ENCODE peak calls at places on chromosomes 6 and 20, in four cellular contexts. One of them, this sample, is unnamed.

GRCh38 chr6:100176321-100176950 is 182.4 kb upstream of the MCHR2 start:
- DNase-seq in AG04450: peak
- DNase-seq in left ventricle myocardium inferior: no peak
- DNase-seq in anterior cingulate cortex: no peak
- DNase-seq in this sample: no peak

GRCh38 chr6:109093732-109094131 is 914 bp downstream of the SESN1 start:
- DNase-seq in AG04450: no peak
- DNase-seq in left ventricle myocardium inferior: no peak
- DNase-seq in anterior cingulate cortex: no peak
- DNase-seq in this sample: peak

GRCh38 chr6:139751179-139751578 is 376.7 kb upstream of the CITED2 start:
- DNase-seq in AG04450: no peak
- DNase-seq in anterior cingulate cortex: no peak
- DNase-seq in left ventricle myocardium inferior: no peak
- DNase-seq in this sample: no peak

GRCh38 chr6:145814035-145814500 is 527 bp downstream of the FBXO30 start:
- DNase-seq in left ventricle myocardium inferior: peak
- DNase-seq in anterior cingulate cortex: no peak
- DNase-seq in AG04450: no peak
- DNase-seq in this sample: no peak

GRCh38 chr6:48069280-48069679 is 41.7 kb downstream of the PTCHD4 start:
- DNase-seq in left ventricle myocardium inferior: no peak
- DNase-seq in AG04450: no peak
- DNase-seq in anterior cingulate cortex: no peak
- DNase-seq in this sample: no peak

GRCh38 chr6:408599-409102 is 17.1 kb downstream of the IRF4 start:
- DNase-seq in left ventricle myocardium inferior: no peak
- DNase-seq in anterior cingulate cortex: no peak
- DNase-seq in AG04450: no peak
- DNase-seq in this sample: peak

GRCh38 chr6:110971458-110971857 is 10.4 kb upstream of the RPF2 start:
- DNase-seq in AG04450: no peak
- DNase-seq in left ventricle myocardium inferior: no peak
- DNase-seq in anterior cingulate cortex: no peak
- DNase-seq in this sample: no peak

GRCh38 chr6:33190504-33191107 is 1.7 kb downstream of the COL11A2 start:
- DNase-seq in anterior cingulate cortex: no peak
- DNase-seq in left ventricle myocardium inferior: no peak
- DNase-seq in AG04450: no peak
- DNase-seq in this sample: no peak

GRCh38 chr6:170137911-170138910 is 152.7 kb downstream of the DLL1 start:
- DNase-seq in anterior cingulate cortex: no peak
- DNase-seq in AG04450: no peak
- DNase-seq in left ventricle myocardium inferior: no peak
- DNase-seq in this sample: no peak

GRCh38 chr6:147947521-147947920 is 395.1 kb upstream of the SASH1 start:
- DNase-seq in anterior cingulate cortex: no peak
- DNase-seq in AG04450: no peak
- DNase-seq in left ventricle myocardium inferior: no peak
- DNase-seq in this sample: no peak

GRCh38 chr6:37640776-37641395 is 56.8 kb downstream of the MDGA1 start:
- DNase-seq in anterior cingulate cortex: no peak
- DNase-seq in left ventricle myocardium inferior: no peak
- DNase-seq in AG04450: no peak
- DNase-seq in this sample: no peak

GRCh38 chr6:157229219-157229607 is 94.1 kb downstream of the TMEM242 start:
- DNase-seq in left ventricle myocardium inferior: no peak
- DNase-seq in anterior cingulate cortex: no peak
- DNase-seq in AG04450: no peak
- DNase-seq in this sample: no peak

GRCh38 chr6:17640477-17640917 is 40.4 kb downstream of the FAM8A1 start:
- DNase-seq in left ventricle myocardium inferior: no peak
- DNase-seq in anterior cingulate cortex: no peak
- DNase-seq in AG04450: no peak
- DNase-seq in this sample: no peak

GRCh38 chr20:2398453-2398852 is 17.8 kb downstream of the TGM6 start:
- DNase-seq in anterior cingulate cortex: no peak
- DNase-seq in AG04450: no peak
- DNase-seq in left ventricle myocardium inferior: no peak
- DNase-seq in this sample: no peak

GRCh38 chr6:15882345-15882744 is 219.5 kb upstream of the DTNBP1 start:
- DNase-seq in AG04450: no peak
- DNase-seq in anterior cingulate cortex: no peak
- DNase-seq in left ventricle myocardium inferior: no peak
- DNase-seq in this sample: no peak

GRCh38 chr6:170087946-170088348 is 202.9 kb downstream of the DLL1 start:
- DNase-seq in anterior cingulate cortex: no peak
- DNase-seq in left ventricle myocardium inferior: peak
- DNase-seq in AG04450: no peak
- DNase-seq in this sample: no peak

GRCh38 chr6:158474961-158475343 is 84.9 kb upstream of the TMEM181 start:
- DNase-seq in AG04450: peak
- DNase-seq in left ventricle myocardium inferior: no peak
- DNase-seq in anterior cingulate cortex: no peak
- DNase-seq in this sample: no peak

GRCh38 chr6:15389759-15390723 is 144.2 kb downstream of the JARID2 start:
- DNase-seq in AG04450: no peak
- DNase-seq in left ventricle myocardium inferior: no peak
- DNase-seq in anterior cingulate cortex: no peak
- DNase-seq in this sample: peak

GRCh38 chr20:44720617-44720993 is 5.4 kb downstream of the CCN5 start:
- DNase-seq in anterior cingulate cortex: peak
- DNase-seq in left ventricle myocardium inferior: no peak
- DNase-seq in AG04450: no peak
- DNase-seq in this sample: peak

GRCh38 chr6:153012856-153013255 is 10.3 kb upstream of the MTRF1L start:
- DNase-seq in anterior cingulate cortex: no peak
- DNase-seq in AG04450: no peak
- DNase-seq in left ventricle myocardium inferior: no peak
- DNase-seq in this sample: no peak